ENCODE peak calls at places on chromosomes 11 and 22, in five cellular contexts. One of them, this sample, is unnamed.

GRCh38 chr22:20985720-20986119 is 3.6 kb downstream of the LZTR1 start:
- DNase-seq in NCI-H345: no peak
- DNase-seq in cardiac septum: no peak
- DNase-seq in cardiac fibroblast: no peak
- DNase-seq in iris pigment epithelial cell: no peak
- DNase-seq in this sample: no peak

GRCh38 chr11:120424970-120425332 is 86.6 kb upstream of the GRIK4 start:
- DNase-seq in cardiac fibroblast: no peak
- DNase-seq in cardiac septum: no peak
- DNase-seq in iris pigment epithelial cell: no peak
- DNase-seq in NCI-H345: no peak
- DNase-seq in this sample: peak

GRCh38 chr11:100827934-100828661 is 141.0 kb downstream of the ARHGAP42 start:
- DNase-seq in cardiac fibroblast: peak
- DNase-seq in cardiac septum: no peak
- DNase-seq in iris pigment epithelial cell: peak
- DNase-seq in NCI-H345: peak
- DNase-seq in this sample: peak

GRCh38 chr11:64088159-64089026 is 52.7 kb downstream of the FLRT1 start:
- DNase-seq in NCI-H345: peak
- DNase-seq in iris pigment epithelial cell: no peak
- DNase-seq in cardiac fibroblast: no peak
- DNase-seq in cardiac septum: no peak
- DNase-seq in this sample: peak

GRCh38 chr11:129249923-129250322 is 57.8 kb upstream of the ARHGAP32 start:
- DNase-seq in NCI-H345: no peak
- DNase-seq in cardiac septum: no peak
- DNase-seq in iris pigment epithelial cell: peak
- DNase-seq in cardiac fibroblast: no peak
- DNase-seq in this sample: no peak

GRCh38 chr11:77088236-77089003 is 14.2 kb upstream of the OMP start:
- DNase-seq in cardiac septum: no peak
- DNase-seq in iris pigment epithelial cell: no peak
- DNase-seq in cardiac fibroblast: no peak
- DNase-seq in NCI-H345: no peak
- DNase-seq in this sample: no peak

GRCh38 chr22:19042285-19043110 is 79.7 kb downstream of the DGCR2 start:
- DNase-seq in cardiac septum: no peak
- DNase-seq in iris pigment epithelial cell: no peak
- DNase-seq in cardiac fibroblast: no peak
- DNase-seq in NCI-H345: peak
- DNase-seq in this sample: no peak

GRCh38 chr11:76777325-76777724 is 5.8 kb upstream of the TSKU start:
- DNase-seq in cardiac fibroblast: no peak
- DNase-seq in iris pigment epithelial cell: no peak
- DNase-seq in cardiac septum: no peak
- DNase-seq in NCI-H345: no peak
- DNase-seq in this sample: no peak

GRCh38 chr11:125621995-125622394 is 3.0 kb upstream of the CHEK1 start:
- DNase-seq in iris pigment epithelial cell: peak
- DNase-seq in NCI-H345: no peak
- DNase-seq in cardiac septum: no peak
- DNase-seq in cardiac fibroblast: peak
- DNase-seq in this sample: no peak

GRCh38 chr11:14499178-14499559 is 442 bp downstream of the COPB1 start:
- DNase-seq in cardiac septum: no peak
- DNase-seq in iris pigment epithelial cell: peak
- DNase-seq in NCI-H345: peak
- DNase-seq in cardiac fibroblast: peak
- DNase-seq in this sample: no peak

GRCh38 chr11:133988686-133989410 is 32.1 kb upstream of the IGSF9B start:
- DNase-seq in cardiac septum: peak
- DNase-seq in iris pigment epithelial cell: no peak
- DNase-seq in NCI-H345: no peak
- DNase-seq in cardiac fibroblast: no peak
- DNase-seq in this sample: no peak

GRCh38 chr11:34158661-34159060 is 53.2 kb downstream of the NAT10 start:
- DNase-seq in cardiac septum: no peak
- DNase-seq in NCI-H345: no peak
- DNase-seq in cardiac fibroblast: no peak
- DNase-seq in iris pigment epithelial cell: no peak
- DNase-seq in this sample: no peak

GRCh38 chr11:79437981-79438630 is 2.7 kb downstream of the TENM4 start:
- DNase-seq in cardiac septum: no peak
- DNase-seq in iris pigment epithelial cell: peak
- DNase-seq in NCI-H345: peak
- DNase-seq in cardiac fibroblast: peak
- DNase-seq in this sample: peak

GRCh38 chr11:38839076-38839475 is 2241.0 kb upstream of the RAG2 start:
- DNase-seq in cardiac septum: no peak
- DNase-seq in iris pigment epithelial cell: no peak
- DNase-seq in NCI-H345: no peak
- DNase-seq in cardiac fibroblast: no peak
- DNase-seq in this sample: no peak

GRCh38 chr11:11461473-11461872 is 108.4 kb upstream of the CSNK2A3 start:
- DNase-seq in cardiac septum: no peak
- DNase-seq in cardiac fibroblast: no peak
- DNase-seq in iris pigment epithelial cell: no peak
- DNase-seq in NCI-H345: no peak
- DNase-seq in this sample: no peak

GRCh38 chr11:10809373-10810199 is 860 bp upstream of the EIF4G2 start:
- DNase-seq in iris pigment epithelial cell: peak
- DNase-seq in NCI-H345: no peak
- DNase-seq in cardiac fibroblast: peak
- DNase-seq in cardiac septum: no peak
- DNase-seq in this sample: peak

GRCh38 chr11:36361901-36362391 is 65.9 kb downstream of the PRR5L start:
- DNase-seq in NCI-H345: no peak
- DNase-seq in iris pigment epithelial cell: peak
- DNase-seq in cardiac septum: no peak
- DNase-seq in cardiac fibroblast: peak
- DNase-seq in this sample: no peak

GRCh38 chr11:31805037-31805628 is 6.0 kb downstream of the PAX6 start:
- DNase-seq in NCI-H345: no peak
- DNase-seq in iris pigment epithelial cell: no peak
- DNase-seq in cardiac septum: no peak
- DNase-seq in cardiac fibroblast: no peak
- DNase-seq in this sample: peak

GRCh38 chr11:102446606-102447005 is 6.0 kb downstream of the TMEM123 start:
- DNase-seq in cardiac septum: no peak
- DNase-seq in NCI-H345: no peak
- DNase-seq in cardiac fibroblast: peak
- DNase-seq in iris pigment epithelial cell: peak
- DNase-seq in this sample: no peak

This sample was measured in GM20000.